ENCODE peak calls at places on chromosomes 11 and 22, in six cellular contexts. U, R, Z, X, V and P are unnamed samples.
A peak's percentile ranks its signal among the peaks of the same experiment; 100 is the strongest.

GRCh38 chr11:2820976-2821375 is 64.6 kb downstream of the CDKN1C start:
- DNase-seq in R (no peak), Z (no peak), V (no peak), X (no peak), U (no peak), P (no peak)

GRCh38 chr22:20604776-20605221 is 97.4 kb downstream of the MED15 start:
- DNase-seq in R (no peak), X (no peak), Z (no peak), V (no peak), U (no peak), P (no peak)

GRCh38 chr11:49995559-49995958 is 13.2 kb upstream of the OR4C12 start:
- DNase-seq in Z (peak; percentile 33), R (peak; percentile 52), X (peak; percentile 63), U (no peak), V (peak; percentile 2), P (no peak)

GRCh38 chr11:73248526-73249185 is 23.5 kb upstream of the P2RY6 start:
- DNase-seq in Z (no peak), V (no peak), R (no peak), U (no peak), X (peak; percentile 15), P (no peak)

GRCh38 chr22:37669586-37669985 is 5.8 kb upstream of the LGALS1 start:
- DNase-seq in V (peak; percentile 74), X (no peak), U (no peak), R (no peak), Z (no peak), P (no peak)

GRCh38 chr11:126468102-126468521 is 112.6 kb downstream of the ST3GAL4 start:
- DNase-seq in U (no peak), Z (peak; percentile 9), X (no peak), V (no peak), R (no peak), P (no peak)

GRCh38 chr11:2519879-2520735 is 75.3 kb downstream of the KCNQ1 start:
- DNase-seq in R (no peak), U (peak; percentile 19), V (no peak), X (no peak), Z (no peak), P (peak; percentile 12)

GRCh38 chr11:46051102-46051501 is 70.2 kb downstream of the PHF21A start:
- DNase-seq in U (no peak), Z (no peak), R (no peak), V (no peak), X (no peak), P (no peak)

GRCh38 chr11:26599876-26600434 is 27.9 kb upstream of the MUC15 start:
- DNase-seq in V (no peak), X (no peak), Z (no peak), U (no peak), R (no peak), P (no peak)

DNA sequence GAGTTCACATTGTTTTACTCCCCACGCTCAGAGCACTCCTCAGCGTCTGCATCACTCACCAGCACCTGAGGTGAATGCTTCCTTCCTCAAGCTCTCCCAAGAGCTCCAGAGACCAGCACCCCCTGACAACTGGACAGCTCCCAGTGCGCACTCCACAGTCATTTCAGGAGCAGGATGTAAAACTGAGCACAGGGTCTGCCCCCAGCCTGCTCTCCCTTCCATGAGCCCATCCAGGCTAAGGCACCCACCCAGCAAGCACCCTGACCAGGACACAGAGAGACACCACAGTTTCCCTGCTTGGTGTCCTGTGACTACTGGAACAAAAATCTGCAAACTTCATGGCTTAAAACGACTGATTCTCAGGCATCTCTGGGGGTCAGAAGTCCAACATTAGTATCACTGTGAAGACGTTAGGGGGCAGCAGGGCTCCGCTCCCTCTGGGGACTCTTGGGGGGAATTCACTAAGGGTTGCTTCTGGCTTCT is 3.3 kb downstream of the SCGB1D2 start:
- DNase-seq in X (peak; percentile 35), V (no peak), R (peak; percentile 39), Z (peak; percentile 40), U (peak; percentile 28), P (no peak)
- TF ChIP-seq CTCF in X (peak; percentile 19), V (no peak), R (no peak), Z (peak; percentile 43), U (no peak), P (no peak)

GRCh38 chr11:63829823-63830489 is 9.0 kb upstream of the MARK2 start:
- DNase-seq in Z (peak; percentile 51), V (peak; percentile 41), X (peak; percentile 18), U (no peak), R (peak; percentile 37), P (no peak)
- TF ChIP-seq CTCF in Z (peak; percentile 12), V (peak; percentile 32), X (peak; percentile 9), U (no peak), R (peak; percentile 12), P (no peak)

DNA sequence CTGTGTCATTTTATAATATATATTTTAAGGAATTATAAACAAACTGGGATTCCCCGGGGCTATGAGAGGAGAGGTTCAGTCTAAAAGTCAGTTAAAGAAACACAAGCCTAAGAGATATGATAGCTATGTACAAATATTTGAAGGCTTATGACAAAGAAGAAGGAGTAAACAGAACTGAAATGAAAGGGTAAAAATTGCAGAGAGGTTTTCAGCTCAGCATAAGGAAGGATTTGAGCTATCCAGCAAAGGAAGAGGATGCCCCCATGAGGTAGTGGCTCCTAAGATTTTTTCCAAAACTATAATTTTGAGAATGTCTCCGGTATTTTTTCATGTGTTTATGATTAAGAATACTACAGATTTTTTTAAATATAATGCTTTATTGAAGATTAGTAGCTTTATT is 57.9 kb upstream of the ANGPTL5 start:
- DNase-seq in R (no peak), Z (peak; percentile 25), V (peak; percentile 10), U (no peak), X (peak; percentile 32), P (no peak)
- TF ChIP-seq CTCF in R (no peak), Z (peak; percentile 23), V (peak; percentile 23), U (no peak), X (peak; percentile 41), P (no peak)

GRCh38 chr22:23180301-23180892 is at the start of gene BCR:
- DNase-seq in V (peak; percentile 67), Z (peak; percentile 76), R (peak; percentile 61), X (peak; percentile 57), U (peak; percentile 83), P (peak; percentile 56)
- TF ChIP-seq CTCF in V (no peak), Z (no peak), R (no peak), X (no peak), U (no peak), P (no peak)